ENCODE peak calls at places on chromosomes 5 and 9, in four cellular contexts. One of them, this sample, is unnamed.

GRCh38 chr9:27787941-27788340 is 214.7 kb upstream of the C9orf72 start:
- DNase-seq in GM23338: peak
- DNase-seq in GM12878: no peak
- DNase-seq in WTC11: peak
- DNase-seq in this sample: no peak

GRCh38 chr9:111863636-111864035 is 33.0 kb upstream of the UGCG start:
- DNase-seq in GM23338: no peak
- DNase-seq in GM12878: no peak
- DNase-seq in WTC11: no peak
- DNase-seq in this sample: no peak

GRCh38 chr9:109968702-109969450 is 188.9 kb downstream of the PALM2AKAP2 start:
- DNase-seq in GM23338: peak
- DNase-seq in GM12878: no peak
- DNase-seq in WTC11: peak
- DNase-seq in this sample: peak

GRCh38 chr9:20209421-20210340 is 412.6 kb downstream of the MLLT3 start:
- DNase-seq in GM23338: no peak
- DNase-seq in GM12878: peak
- DNase-seq in WTC11: no peak
- DNase-seq in this sample: no peak

GRCh38 chr9:87545858-87546257 is 48.2 kb downstream of the DAPK1 start:
- DNase-seq in GM23338: no peak
- DNase-seq in GM12878: no peak
- DNase-seq in WTC11: no peak
- DNase-seq in this sample: no peak

GRCh38 chr9:126893079-126893478 is 21.5 kb upstream of the RALGPS1 start:
- DNase-seq in GM23338: peak
- DNase-seq in GM12878: no peak
- DNase-seq in WTC11: no peak
- DNase-seq in this sample: peak

GRCh38 chr9:98445576-98445975 is 190.1 kb upstream of the TBC1D2 start:
- DNase-seq in GM23338: no peak
- DNase-seq in GM12878: no peak
- DNase-seq in WTC11: no peak
- DNase-seq in this sample: no peak

GRCh38 chr9:87685871-87686519 is 39.9 kb upstream of the CTSL start:
- DNase-seq in GM23338: no peak
- DNase-seq in GM12878: no peak
- DNase-seq in WTC11: no peak
- DNase-seq in this sample: no peak

GRCh38 chr5:74951855-74952254 is 85.7 kb upstream of the FAM169A start:
- DNase-seq in GM23338: no peak
- DNase-seq in GM12878: no peak
- DNase-seq in WTC11: no peak
- DNase-seq in this sample: no peak
- TF ChIP-seq CREB1 in GM23338: no peak
- TF ChIP-seq CREB1 in GM12878: no peak
- TF ChIP-seq CREB1 in WTC11: no peak
- TF ChIP-seq CREB1 in this sample: no peak

GRCh38 chr9:35844628-35845301 is 15.7 kb downstream of the TMEM8B start:
- DNase-seq in GM23338: peak
- DNase-seq in GM12878: peak
- DNase-seq in WTC11: no peak
- DNase-seq in this sample: no peak
- TF ChIP-seq CREB1 in GM23338: peak
- TF ChIP-seq CREB1 in GM12878: peak
- TF ChIP-seq CREB1 in WTC11: no peak
- TF ChIP-seq CREB1 in this sample: no peak

GRCh38 chr5:3833566-3833965 is 237.9 kb downstream of the IRX1 start:
- DNase-seq in GM23338: no peak
- DNase-seq in GM12878: no peak
- DNase-seq in WTC11: no peak
- DNase-seq in this sample: no peak

GRCh38 chr5:3828761-3829160 is 233.1 kb downstream of the IRX1 start:
- DNase-seq in GM23338: peak
- DNase-seq in GM12878: no peak
- DNase-seq in WTC11: peak
- DNase-seq in this sample: no peak

GRCh38 chr5:3825888-3826465 is 230.3 kb downstream of the IRX1 start:
- DNase-seq in GM23338: no peak
- DNase-seq in GM12878: no peak
- DNase-seq in WTC11: no peak
- DNase-seq in this sample: no peak

GRCh38 chr5:3827624-3828023 is 232.0 kb downstream of the IRX1 start:
- DNase-seq in GM23338: no peak
- DNase-seq in GM12878: no peak
- DNase-seq in WTC11: no peak
- DNase-seq in this sample: no peak
- TF ChIP-seq CREB1 in GM23338: no peak
- TF ChIP-seq CREB1 in GM12878: no peak
- TF ChIP-seq CREB1 in WTC11: no peak
- TF ChIP-seq CREB1 in this sample: no peak

GRCh38 chr9:127934248-127934647 is 3.4 kb downstream of the DPM2 start:
- DNase-seq in GM23338: no peak
- DNase-seq in GM12878: no peak
- DNase-seq in WTC11: no peak
- DNase-seq in this sample: no peak

GRCh38 chr9:127929044-127929979 is 1.3 kb downstream of the PIP5KL1 start:
- DNase-seq in GM23338: no peak
- DNase-seq in GM12878: no peak
- DNase-seq in WTC11: no peak
- DNase-seq in this sample: no peak

GRCh38 chr9:127930298-127931091 is at the start of gene PIP5KL1:
- DNase-seq in GM23338: peak
- DNase-seq in GM12878: no peak
- DNase-seq in WTC11: peak
- DNase-seq in this sample: peak

GRCh38 chr9:127928232-127929043 is 2.1 kb downstream of the PIP5KL1 start:
- DNase-seq in GM23338: no peak
- DNase-seq in GM12878: no peak
- DNase-seq in WTC11: no peak
- DNase-seq in this sample: no peak

DNA sequence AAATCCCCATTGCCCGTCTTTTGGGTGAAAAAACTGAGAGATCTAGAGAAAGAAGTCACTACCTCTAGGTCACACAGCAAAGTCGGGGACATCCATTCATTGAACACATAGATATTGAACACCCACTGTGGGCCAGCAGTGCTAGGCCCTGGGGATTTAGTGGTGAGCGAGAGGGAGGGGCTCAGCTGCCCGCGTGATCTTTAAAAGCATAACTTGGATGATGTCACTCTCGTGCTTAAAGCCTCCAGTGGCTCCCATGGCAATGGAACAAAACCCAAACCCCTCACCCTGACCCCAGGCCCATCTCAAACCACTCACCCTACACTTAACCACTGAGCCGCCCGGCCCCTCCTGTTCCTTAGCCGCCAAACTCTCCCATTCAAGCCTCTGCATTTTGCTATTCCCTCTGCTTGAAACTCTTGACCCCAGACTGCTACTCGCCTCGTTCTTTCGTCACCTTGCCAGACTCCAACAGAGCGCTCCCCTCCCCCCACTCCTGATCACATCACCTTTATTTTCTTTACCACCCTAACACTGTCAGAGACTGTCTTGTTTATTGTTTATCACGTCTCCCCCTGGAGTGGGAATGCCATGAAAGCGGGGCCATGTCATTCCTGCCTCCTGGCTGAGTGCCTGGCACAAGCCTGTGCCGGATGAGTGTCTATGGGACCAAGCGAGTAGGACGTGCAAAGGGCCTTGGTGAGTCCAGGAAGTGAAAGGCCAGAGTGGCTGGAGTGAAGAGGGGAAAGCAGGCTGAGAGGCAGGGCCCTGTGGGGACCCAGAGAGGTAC is 710 bp upstream of the PIP5KL1 start:
- DNase-seq in GM23338: peak
- DNase-seq in GM12878: no peak
- DNase-seq in WTC11: no peak
- DNase-seq in this sample: peak
- TF ChIP-seq CREB1 in GM23338: no peak
- TF ChIP-seq CREB1 in GM12878: peak
- TF ChIP-seq CREB1 in WTC11: no peak
- TF ChIP-seq CREB1 in this sample: no peak

This sample was measured in HepG2.